ENCODE peak calls at places on chromosome 17, in ten cellular contexts. U, N, W, X, L, C, I, F, J and Y are unnamed samples.

GRCh38 chr17:78121801-78122220 is 6.7 kb downstream of the TMC6 start:
- DNase-seq in U (no peak), N (no peak), W (no peak), X (no peak), L (peak), C (no peak), I (no peak), F (no peak), J (no peak), Y (no peak)

GRCh38 chr17:75626496-75627038 is 6.7 kb upstream of the SMIM5 start:
- DNase-seq in U (no peak), N (no peak), W (no peak), X (no peak), L (no peak), C (no peak), I (no peak), F (no peak), J (no peak), Y (no peak)

GRCh38 chr17:75373290-75373689 is 32.2 kb downstream of the GRB2 start:
- DNase-seq in U (no peak), N (no peak), W (no peak), X (no peak), L (no peak), C (no peak), I (no peak), F (no peak), J (no peak), Y (no peak)

GRCh38 chr17:44999433-44999832 is 31.3 kb upstream of the C1QL1 start:
- DNase-seq in U (no peak), N (no peak), W (no peak), X (no peak), L (no peak), C (no peak), I (no peak), F (no peak), J (no peak), Y (no peak)

GRCh38 chr17:80970044-80970761 is 21.4 kb upstream of the CHMP6 start:
- DNase-seq in U (peak), N (peak), W (peak), X (peak), L (peak), C (peak), I (peak), F (peak), J (peak), Y (no peak)

GRCh38 chr17:74433421-74434121 is 1.7 kb downstream of the GPRC5C start:
- DNase-seq in U (no peak), N (no peak), W (no peak), X (no peak), L (no peak), C (no peak), I (no peak), F (no peak), J (peak), Y (no peak)

GRCh38 chr17:6643460-6644125 is 2.7 kb downstream of the TXNDC17 start:
- DNase-seq in U (no peak), N (no peak), W (no peak), X (no peak), L (no peak), C (no peak), I (no peak), F (no peak), J (no peak), Y (no peak)

GRCh38 chr17:40598928-40599627 is 33.8 kb upstream of the CCR7 start:
- DNase-seq in U (peak), N (no peak), W (no peak), X (no peak), L (peak), C (peak), I (peak), F (peak), J (no peak), Y (no peak)

GRCh38 chr17:46212634-46213435 is 19.6 kb upstream of the KANSL1 start:
- DNase-seq in U (peak), N (peak), W (peak), X (peak), L (no peak), C (peak), I (peak), F (peak), J (peak), Y (no peak)

GRCh38 chr17:82586576-82587233 is 61.5 kb downstream of the WDR45B start:
- DNase-seq in U (no peak), N (no peak), W (no peak), X (no peak), L (no peak), C (no peak), I (no peak), F (no peak), J (no peak), Y (no peak)

GRCh38 chr17:37779554-37779953 is 34.7 kb upstream of the HNF1B start:
- DNase-seq in U (no peak), N (no peak), W (no peak), X (no peak), L (no peak), C (no peak), I (no peak), F (no peak), J (no peak), Y (no peak)

GRCh38 chr17:40602445-40603443 is 37.5 kb upstream of the CCR7 start:
- DNase-seq in U (peak), N (no peak), W (no peak), X (no peak), L (peak), C (no peak), I (peak), F (no peak), J (no peak), Y (no peak)

GRCh38 chr17:43169561-43170139 is 1.4 kb upstream of the NBR1 start:
- DNase-seq in U (no peak), N (peak), W (peak), X (peak), L (peak), C (peak), I (peak), F (peak), J (peak), Y (peak)

GRCh38 chr17:79622201-79622601 is 11.3 kb upstream of the RBFOX3 start:
- DNase-seq in U (no peak), N (no peak), W (no peak), X (no peak), L (peak), C (peak), I (no peak), F (peak), J (no peak), Y (peak)

GRCh38 chr17:5431929-5432556 is 6.9 kb downstream of the C1QBP start:
- DNase-seq in U (no peak), N (no peak), W (no peak), X (no peak), L (no peak), C (no peak), I (no peak), F (no peak), J (no peak), Y (no peak)

GRCh38 chr17:32805029-32805976 is 71.6 kb downstream of the MYO1D start:
- DNase-seq in U (no peak), N (no peak), W (no peak), X (no peak), L (no peak), C (no peak), I (no peak), F (no peak), J (no peak), Y (no peak)

GRCh38 chr17:82228278-82228841 is 482 bp upstream of the SLC16A3 start:
- DNase-seq in U (peak), N (peak), W (no peak), X (no peak), L (peak), C (peak), I (peak), F (no peak), J (no peak), Y (peak)

GRCh38 chr17:34269969-34270368 is at the start of gene CCL7:
- DNase-seq in U (no peak), N (peak), W (no peak), X (no peak), L (no peak), C (no peak), I (no peak), F (no peak), J (no peak), Y (no peak)